ENCODE peak calls at places on chromosomes 4 and X, in six cellular contexts. One of them, this sample, is unnamed.

GRCh38 chr4:96654045-96654444 is 814.2 kb downstream of the PDHA2 start:
- DNase-seq in CD8-positive, alpha-beta T cell: no peak
- DNase-seq in uterus: no peak
- DNase-seq in heart left ventricle: no peak
- DNase-seq in H1: no peak
- DNase-seq in left lung: no peak
- DNase-seq in this sample: no peak

GRCh38 chrX:122500556-122500955 is 683.5 kb upstream of the GRIA3 start:
- DNase-seq in CD8-positive, alpha-beta T cell: no peak
- DNase-seq in uterus: no peak
- DNase-seq in left lung: no peak
- DNase-seq in H1: no peak
- DNase-seq in heart left ventricle: no peak
- DNase-seq in this sample: no peak

GRCh38 chrX:49878128-49878833 is 1.0 kb upstream of the USP27X start:
- DNase-seq in H1: no peak
- DNase-seq in left lung: no peak
- DNase-seq in CD8-positive, alpha-beta T cell: no peak
- DNase-seq in uterus: no peak
- DNase-seq in heart left ventricle: no peak
- DNase-seq in this sample: no peak

GRCh38 chr4:47473351-47473750 is 9.8 kb upstream of the COMMD8 start:
- DNase-seq in heart left ventricle: no peak
- DNase-seq in left lung: no peak
- DNase-seq in CD8-positive, alpha-beta T cell: no peak
- DNase-seq in H1: no peak
- DNase-seq in uterus: no peak
- DNase-seq in this sample: no peak

GRCh38 chrX:116230136-116230886 is 59.8 kb downstream of the AGTR2 start:
- DNase-seq in heart left ventricle: no peak
- DNase-seq in left lung: no peak
- DNase-seq in H1: no peak
- DNase-seq in CD8-positive, alpha-beta T cell: no peak
- DNase-seq in uterus: no peak
- DNase-seq in this sample: no peak

GRCh38 chrX:12309040-12309732 is 170.9 kb downstream of the FRMPD4 start:
- DNase-seq in uterus: no peak
- DNase-seq in heart left ventricle: no peak
- DNase-seq in H1: no peak
- DNase-seq in left lung: no peak
- DNase-seq in CD8-positive, alpha-beta T cell: no peak
- DNase-seq in this sample: no peak

GRCh38 chr4:18369561-18369960 is 348.0 kb upstream of the LCORL start:
- DNase-seq in CD8-positive, alpha-beta T cell: no peak
- DNase-seq in heart left ventricle: no peak
- DNase-seq in uterus: no peak
- DNase-seq in left lung: no peak
- DNase-seq in H1: no peak
- DNase-seq in this sample: no peak

GRCh38 chr4:89307446-89308160 is at the start of gene GPRIN3:
- DNase-seq in CD8-positive, alpha-beta T cell: peak; percentile 78
- DNase-seq in H1: peak; percentile 81
- DNase-seq in uterus: peak; percentile 16
- DNase-seq in heart left ventricle: peak; percentile 66
- DNase-seq in left lung: peak; percentile 74
- DNase-seq in this sample: no peak

GRCh38 chr4:105631818-105632400 is 76.6 kb downstream of the INTS12 start:
- DNase-seq in heart left ventricle: no peak
- DNase-seq in H1: no peak
- DNase-seq in uterus: no peak
- DNase-seq in left lung: no peak
- DNase-seq in CD8-positive, alpha-beta T cell: no peak
- DNase-seq in this sample: no peak

GRCh38 chr4:79651516-79651915 is 243.5 kb upstream of the GK2 start:
- DNase-seq in CD8-positive, alpha-beta T cell: no peak
- DNase-seq in H1: no peak
- DNase-seq in heart left ventricle: no peak
- DNase-seq in left lung: no peak
- DNase-seq in uterus: no peak
- DNase-seq in this sample: no peak

GRCh38 chr4:182206266-182206665 is 36.9 kb upstream of the TENM3 start:
- DNase-seq in left lung: no peak
- DNase-seq in CD8-positive, alpha-beta T cell: no peak
- DNase-seq in uterus: no peak
- DNase-seq in heart left ventricle: no peak
- DNase-seq in H1: no peak
- DNase-seq in this sample: no peak

GRCh38 chr4:140260227-140260626 is 106.2 kb upstream of the MAML3 start:
- DNase-seq in H1: no peak
- DNase-seq in CD8-positive, alpha-beta T cell: no peak
- DNase-seq in left lung: no peak
- DNase-seq in heart left ventricle: no peak
- DNase-seq in uterus: peak; percentile 36
- DNase-seq in this sample: no peak

GRCh38 chr4:82517043-82517442 is 44.7 kb downstream of the TMEM150C start:
- DNase-seq in H1: no peak
- DNase-seq in left lung: no peak
- DNase-seq in heart left ventricle: no peak
- DNase-seq in CD8-positive, alpha-beta T cell: no peak
- DNase-seq in uterus: no peak
- DNase-seq in this sample: no peak

GRCh38 chrX:120260369-120260768 is 9.8 kb downstream of the ZBTB33 start:
- DNase-seq in CD8-positive, alpha-beta T cell: no peak
- DNase-seq in uterus: no peak
- DNase-seq in H1: no peak
- DNase-seq in heart left ventricle: no peak
- DNase-seq in left lung: no peak
- DNase-seq in this sample: no peak

GRCh38 chr4:102759835-102760644 is 728 bp downstream of the MANBA start:
- DNase-seq in H1: no peak
- DNase-seq in left lung: no peak
- DNase-seq in heart left ventricle: peak; percentile 24
- DNase-seq in uterus: peak; percentile 35
- DNase-seq in CD8-positive, alpha-beta T cell: no peak
- DNase-seq in this sample: no peak

GRCh38 chr4:161841759-161842158 is 322.0 kb downstream of the FSTL5 start:
- DNase-seq in heart left ventricle: no peak
- DNase-seq in uterus: no peak
- DNase-seq in CD8-positive, alpha-beta T cell: no peak
- DNase-seq in left lung: no peak
- DNase-seq in H1: no peak
- DNase-seq in this sample: no peak

GRCh38 chr4:107736924-107737448 is 17.0 kb upstream of the PAPSS1 start:
- DNase-seq in left lung: no peak
- DNase-seq in uterus: no peak
- DNase-seq in H1: peak; percentile 66
- DNase-seq in heart left ventricle: no peak
- DNase-seq in CD8-positive, alpha-beta T cell: peak; percentile 65
- DNase-seq in this sample: no peak

GRCh38 chr4:73589887-73590801 is 30.1 kb downstream of the RASSF6 start:
- DNase-seq in CD8-positive, alpha-beta T cell: no peak
- DNase-seq in uterus: no peak
- DNase-seq in heart left ventricle: no peak
- DNase-seq in H1: no peak
- DNase-seq in left lung: no peak
- DNase-seq in this sample: no peak

GRCh38 chr4:105569014-105569850 is 16.8 kb downstream of the ARHGEF38 start:
- DNase-seq in uterus: no peak
- DNase-seq in heart left ventricle: no peak
- DNase-seq in H1: no peak
- DNase-seq in CD8-positive, alpha-beta T cell: no peak
- DNase-seq in left lung: no peak
- DNase-seq in this sample: no peak

GRCh38 chrX:40266490-40267333 is 169.0 kb upstream of the BCOR start:
- DNase-seq in H1: peak; percentile 72
- DNase-seq in heart left ventricle: peak; percentile 70
- DNase-seq in CD8-positive, alpha-beta T cell: peak; percentile 71
- DNase-seq in uterus: peak; percentile 58
- DNase-seq in left lung: peak; percentile 71
- DNase-seq in this sample: peak; percentile 77

GRCh38 chrX:42680651-42681050 is 97.3 kb downstream of the PPP1R2C start:
- DNase-seq in left lung: no peak
- DNase-seq in uterus: no peak
- DNase-seq in CD8-positive, alpha-beta T cell: no peak
- DNase-seq in heart left ventricle: no peak
- DNase-seq in H1: no peak
- DNase-seq in this sample: no peak

GRCh38 chrX:23557070-23557469 is 110.2 kb upstream of the PRDX4 start:
- DNase-seq in left lung: no peak
- DNase-seq in heart left ventricle: no peak
- DNase-seq in uterus: no peak
- DNase-seq in H1: no peak
- DNase-seq in CD8-positive, alpha-beta T cell: no peak
- DNase-seq in this sample: no peak

DNA sequence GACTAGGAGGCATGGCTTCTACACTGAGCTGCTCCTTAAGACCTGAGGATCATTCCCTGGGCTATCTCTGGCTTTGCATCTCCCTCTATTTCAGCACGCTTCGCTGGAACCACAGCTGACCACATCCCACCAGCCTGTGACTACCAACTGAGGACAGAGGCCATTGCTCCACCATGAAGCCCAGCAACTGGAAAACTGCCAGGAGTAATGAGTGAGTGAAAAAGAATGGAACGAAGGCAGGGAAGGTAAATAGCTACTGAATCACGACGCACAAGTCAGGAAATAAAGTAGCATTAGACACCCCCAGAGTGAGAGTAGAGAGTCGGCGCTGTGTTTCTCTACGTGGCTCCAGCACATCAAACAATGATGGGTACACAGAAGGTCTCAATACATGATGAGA is 314.7 kb downstream of the LDB2 start:
- DNase-seq in CD8-positive, alpha-beta T cell: no peak
- DNase-seq in H1: no peak
- DNase-seq in heart left ventricle: no peak
- DNase-seq in uterus: no peak
- DNase-seq in left lung: no peak
- DNase-seq in this sample: no peak
- H3K27ac ChIP-seq in CD8-positive, alpha-beta T cell: no peak overlapping the region
- H3K27ac ChIP-seq in H1: no peak overlapping the region
- H3K27ac ChIP-seq in heart left ventricle: no peak overlapping the region
- H3K27ac ChIP-seq in uterus: no peak overlapping the region
- H3K27ac ChIP-seq in left lung: no peak overlapping the region
- H3K27ac ChIP-seq in this sample: no peak overlapping the region

GRCh38 chrX:140149761-140150160 is 184.4 kb upstream of the CXorf66 start:
- DNase-seq in uterus: no peak
- DNase-seq in heart left ventricle: no peak
- DNase-seq in left lung: no peak
- DNase-seq in CD8-positive, alpha-beta T cell: no peak
- DNase-seq in H1: no peak
- DNase-seq in this sample: no peak
- TF ChIP-seq CTCF in uterus: no peak
- TF ChIP-seq CTCF in heart left ventricle: no peak
- TF ChIP-seq CTCF in left lung: no peak
- TF ChIP-seq CTCF in CD8-positive, alpha-beta T cell: no peak
- TF ChIP-seq CTCF in H1: peak; percentile 10
- TF ChIP-seq CTCF in this sample: no peak

DNA sequence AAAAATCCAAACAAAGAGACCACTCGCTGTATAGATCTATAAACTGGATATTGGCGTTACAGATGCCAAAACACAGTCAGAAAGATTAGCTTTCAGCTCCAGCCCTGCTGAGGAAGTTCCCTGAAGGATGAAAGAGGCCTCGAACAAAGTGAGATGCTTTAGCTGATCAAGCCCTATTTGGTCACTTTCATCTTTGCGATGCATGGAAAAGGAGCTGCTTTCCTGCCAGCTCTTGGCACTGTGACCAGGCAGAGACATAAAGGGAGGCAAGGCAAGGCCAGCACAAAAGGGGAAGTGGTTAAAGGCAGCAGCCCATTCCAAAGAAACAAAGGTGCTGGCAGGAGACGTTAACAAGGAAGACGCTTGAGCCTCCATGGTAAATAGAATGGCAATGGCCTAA is 617.1 kb upstream of the INTU start:
- DNase-seq in heart left ventricle: no peak
- DNase-seq in H1: peak; percentile 46
- DNase-seq in CD8-positive, alpha-beta T cell: no peak
- DNase-seq in uterus: no peak
- DNase-seq in left lung: no peak
- DNase-seq in this sample: no peak
- H3K4me3 ChIP-seq in heart left ventricle: no peak overlapping the region
- H3K4me3 ChIP-seq in H1: no peak overlapping the region
- H3K4me3 ChIP-seq in CD8-positive, alpha-beta T cell: no peak overlapping the region
- H3K4me3 ChIP-seq in uterus: no peak overlapping the region
- H3K4me3 ChIP-seq in left lung: no peak overlapping the region
- H3K4me3 ChIP-seq in this sample: no peak overlapping the region

GRCh38 chr4:68865178-68865638 is 49.4 kb downstream of the UGT2B10 start:
- DNase-seq in heart left ventricle: no peak
- DNase-seq in left lung: no peak
- DNase-seq in uterus: no peak
- DNase-seq in H1: no peak
- DNase-seq in CD8-positive, alpha-beta T cell: no peak
- DNase-seq in this sample: no peak
- H3K27ac ChIP-seq in heart left ventricle: no peak overlapping the region
- H3K27ac ChIP-seq in left lung: no peak overlapping the region
- H3K27ac ChIP-seq in uterus: no peak overlapping the region
- H3K27ac ChIP-seq in H1: no peak overlapping the region
- H3K27ac ChIP-seq in CD8-positive, alpha-beta T cell: no peak overlapping the region
- H3K27ac ChIP-seq in this sample: no peak overlapping the region

GRCh38 chrX:6644411-6644810 is 109.5 kb upstream of the VCX3A start:
- DNase-seq in CD8-positive, alpha-beta T cell: no peak
- DNase-seq in left lung: no peak
- DNase-seq in uterus: no peak
- DNase-seq in H1: no peak
- DNase-seq in heart left ventricle: no peak
- DNase-seq in this sample: no peak
- TF ChIP-seq CTCF in CD8-positive, alpha-beta T cell: no peak
- TF ChIP-seq CTCF in left lung: no peak
- TF ChIP-seq CTCF in uterus: no peak
- TF ChIP-seq CTCF in H1: no peak
- TF ChIP-seq CTCF in heart left ventricle: peak; percentile 40
- TF ChIP-seq CTCF in this sample: no peak

This sample was measured in coronary artery.